ENCODE peak calls at places on chromosomes 4 and X, in nine cellular contexts. F is activated CD8-positive, alpha-beta memory T cell treated with anti-CD3 and anti-CD28 coated beads for 4 hours; K is MG63; A is epithelial cell of esophagus; W is thoracic aorta; O is cardiac muscle cell; Y is GM13976; I is iPS-NIHi11; S is D341Med. X is an unnamed sample.

GRCh38 chr4:30535255-30535654 is 184.9 kb upstream of the PCDH7 start:
- DNase-seq in F (no peak), K (no peak), Y (no peak), I (no peak), W (no peak), A (no peak), O (peak; percentile 5), S (no peak), X (no peak)

GRCh38 chr4:1130318-1131186 is 17.2 kb upstream of the RNF212 start:
- DNase-seq in S (peak; percentile 85), I (peak; percentile 81), O (peak; percentile 87), A (peak; percentile 76), Y (peak; percentile 74), F (peak; percentile 55), W (no peak), K (peak; percentile 46), X (peak; percentile 57)

GRCh38 chr4:33837043-33837442 is 2407.3 kb downstream of the ARAP2 start:
- DNase-seq in I (no peak), W (no peak), S (no peak), O (peak; percentile 83), A (peak; percentile 23), K (peak; percentile 1), F (no peak), Y (no peak), X (peak; percentile 71)

GRCh38 chr4:99536148-99536728 is 25.4 kb downstream of the C4orf17 start:
- DNase-seq in Y (no peak), W (no peak), I (no peak), S (no peak), A (no peak), K (no peak), F (no peak), O (no peak), X (no peak)

GRCh38 chrX:119755981-119756533 is 2.3 kb upstream of the SOWAHD start:
- DNase-seq in W (no peak), Y (peak; percentile 75), O (no peak), S (no peak), A (no peak), I (no peak), F (no peak), K (no peak), X (no peak)

GRCh38 chr4:97953171-97953570 is 190.1 kb downstream of the STPG2 start:
- DNase-seq in A (no peak), W (no peak), K (no peak), I (no peak), O (no peak), F (no peak), S (no peak), Y (no peak), X (no peak)

GRCh38 chrX:18707442-18708049 is at the start of gene PPEF1:
- DNase-seq in A (no peak), K (no peak), F (no peak), W (no peak), S (peak; percentile 53), I (no peak), O (no peak), Y (peak; percentile 38), X (peak; percentile 12)

GRCh38 chr4:10093801-10094552 is 22.6 kb downstream of the WDR1 start:
- DNase-seq in Y (no peak), K (no peak), S (no peak), F (no peak), O (peak; percentile 98), A (no peak), W (no peak), I (no peak), X (peak; percentile 96)

GRCh38 chr4:81366786-81367185 is 104.9 kb downstream of the RASGEF1B start:
- DNase-seq in O (no peak), I (no peak), A (no peak), Y (no peak), W (no peak), K (no peak), S (no peak), F (no peak), X (no peak)

GRCh38 chrX:144791298-144791697 is 456.0 kb upstream of the SPANXN1 start:
- DNase-seq in F (no peak), K (no peak), O (no peak), S (no peak), I (no peak), Y (no peak), W (no peak), A (peak; percentile 31), X (no peak)

GRCh38 chrX:1592128-1592862 is 891 bp downstream of the AKAP17A start:
- DNase-seq in Y (peak; percentile 78), F (no peak), K (peak; percentile 33), S (peak; percentile 44), A (peak; percentile 36), I (peak; percentile 65), O (peak; percentile 10), W (no peak), X (peak; percentile 2)

GRCh38 chr4:93897559-93897958 is 69.0 kb downstream of the ATOH1 start:
- DNase-seq in O (peak; percentile 1), A (peak; percentile 24), W (no peak), F (no peak), S (peak; percentile 37), Y (peak; percentile 18), K (no peak), I (peak; percentile 11), X (no peak)

X was measured in astrocyte of the cerebellum.